ENCODE peak calls at places on chromosomes 12 and 14, in five cellular contexts. M, E, U, X and K are unnamed samples.

GRCh38 chr14:58777541-58777979 is 139.8 kb downstream of the DACT1 start:
- DNase-seq in M (no peak), U (no peak), X (no peak), E (peak; percentile 29), K (no peak)

GRCh38 chr14:58082491-58083098 is 69.4 kb downstream of the ARMH4 start:
- DNase-seq in X (peak; percentile 31), M (no peak), U (peak; percentile 80), E (no peak), K (no peak)

GRCh38 chr12:120229583-120230325 is 28.8 kb upstream of the RPLP0 start:
- DNase-seq in E (no peak), U (peak; percentile 89), X (no peak), M (no peak), K (no peak)

GRCh38 chr14:38786921-38787320 is 316.1 kb downstream of the SEC23A start:
- DNase-seq in M (no peak), X (no peak), E (no peak), U (no peak), K (no peak)

GRCh38 chr12:80053048-80053790 is 46.1 kb upstream of the OTOGL start:
- DNase-seq in X (peak; percentile 57), M (no peak), U (peak; percentile 54), E (no peak), K (no peak)

GRCh38 chr12:49903700-49904423 is at the start of gene FAIM2:
- DNase-seq in X (no peak), E (no peak), U (no peak), M (peak; percentile 11), K (peak; percentile 17)

GRCh38 chr14:55398679-55399078 is 13.0 kb downstream of the ATG14 start:
- DNase-seq in M (no peak), X (no peak), E (no peak), U (peak; percentile 94), K (no peak)

GRCh38 chr14:22379727-22380126 is 209.3 kb downstream of the DAD1 start:
- DNase-seq in X (no peak), M (no peak), E (no peak), U (no peak), K (no peak)